ENCODE peak calls at places on chromosomes 5 and 9, in six cellular contexts. K, V, T, Y, G and A are unnamed samples.

GRCh38 chr5:99773290-99773689 is 761.9 kb upstream of the FAM174A start:
- DNase-seq in Y (no peak), K (no peak), T (no peak), V (no peak), G (no peak), A (no peak)

GRCh38 chr9:32350682-32351081 is 33.8 kb upstream of the ACO1 start:
- DNase-seq in V (no peak), Y (peak), T (no peak), K (no peak), G (peak), A (no peak)

GRCh38 chr5:53069626-53070025 is 39.9 kb downstream of the MOCS2 start:
- DNase-seq in G (peak), V (no peak), Y (no peak), K (no peak), T (no peak), A (no peak)

GRCh38 chr9:77011973-77012817 is 7.3 kb upstream of the FOXB2 start:
- DNase-seq in G (peak), T (peak), Y (peak), V (no peak), K (no peak), A (no peak)

GRCh38 chr5:102277059-102277621 is 18.9 kb downstream of the SLCO4C1 start:
- DNase-seq in Y (no peak), T (no peak), V (no peak), K (no peak), G (no peak), A (no peak)

GRCh38 chr9:129898205-129898604 is 62.9 kb downstream of the USP20 start:
- DNase-seq in G (no peak), V (no peak), Y (peak), T (no peak), K (no peak), A (no peak)

GRCh38 chr5:28648108-28648507 is 1609.7 kb upstream of the CDH9 start:
- DNase-seq in G (peak), K (no peak), Y (peak), V (no peak), T (no peak), A (no peak)

GRCh38 chr9:90343360-90343759 is 299.3 kb downstream of the DIRAS2 start:
- DNase-seq in V (no peak), T (no peak), K (no peak), Y (peak), G (peak), A (peak)

GRCh38 chr9:127452481-127453092 is 1.3 kb downstream of the LRSAM1 start:
- DNase-seq in T (no peak), Y (no peak), V (peak), K (no peak), G (peak), A (no peak)

DNA sequence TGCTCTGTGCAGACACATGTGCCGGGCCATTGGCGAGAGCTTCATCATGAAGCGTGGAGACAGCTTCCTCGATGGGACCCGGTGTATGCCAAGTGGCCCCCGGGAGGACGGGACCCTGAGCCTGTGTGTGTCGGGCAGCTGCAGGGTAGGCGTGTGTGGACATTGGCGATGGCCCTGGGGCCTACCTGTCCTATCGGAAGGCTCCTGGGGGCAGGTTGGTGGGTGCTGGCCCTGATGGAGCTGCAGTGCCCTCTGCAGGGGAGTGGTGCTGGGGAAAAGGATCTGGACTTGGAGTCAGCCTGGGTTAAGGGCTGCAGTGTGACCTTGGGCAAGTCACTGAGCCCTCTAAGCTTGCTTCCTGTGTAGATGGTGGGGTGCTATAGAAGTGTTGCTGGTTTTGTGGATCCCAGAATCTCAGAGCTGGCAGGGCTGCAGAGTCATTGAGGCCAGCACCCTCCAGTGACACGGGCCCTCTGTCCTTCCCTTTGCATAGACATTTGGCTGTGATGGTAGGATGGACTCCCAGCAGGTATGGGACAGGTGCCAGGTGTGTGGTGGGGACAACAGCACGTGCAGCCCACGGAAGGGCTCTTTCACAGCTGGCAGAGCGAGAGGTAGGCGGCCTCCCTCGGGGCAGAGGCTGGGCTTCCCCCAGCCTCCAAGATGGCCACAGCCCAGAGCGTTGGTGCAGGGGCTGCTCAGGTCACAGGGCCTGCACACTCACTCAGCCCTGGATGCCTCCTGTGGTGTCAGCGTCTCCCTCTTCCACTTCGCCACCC is 15.8 kb downstream of the ADAMTS13 start:
- DNase-seq in V (no peak), T (peak), G (no peak), Y (peak), K (no peak), A (no peak)
- TF ChIP-seq CTCF in V (no peak), T (peak), G (peak), Y (peak), K (peak), A (peak)

GRCh38 chr9:71210326-71210725 is 88.9 kb upstream of the TRPM3 start:
- DNase-seq in G (no peak), K (no peak), Y (peak), T (no peak), V (no peak), A (no peak)
- TF ChIP-seq CTCF in G (no peak), K (no peak), Y (peak), T (peak), V (no peak), A (no peak)

GRCh38 chr9:119432428-119432827 is 63.2 kb upstream of the BRINP1 start:
- DNase-seq in Y (no peak), V (no peak), G (no peak), T (no peak), K (no peak), A (no peak)

GRCh38 chr9:119436261-119436660 is 67.0 kb upstream of the BRINP1 start:
- DNase-seq in T (no peak), Y (no peak), K (no peak), V (no peak), G (no peak), A (no peak)

GRCh38 chr9:119435066-119435465 is 65.8 kb upstream of the BRINP1 start:
- DNase-seq in T (no peak), V (no peak), G (no peak), K (no peak), Y (no peak), A (no peak)
- TF ChIP-seq CTCF in T (no peak), V (no peak), G (no peak), K (no peak), Y (no peak), A (no peak)

GRCh38 chr5:15687401-15687800 is 187.4 kb downstream of the FBXL7 start:
- DNase-seq in T (no peak), G (no peak), Y (no peak), V (no peak), K (no peak), A (no peak)

GRCh38 chr5:15682566-15682965 is 182.6 kb downstream of the FBXL7 start:
- DNase-seq in K (no peak), T (no peak), V (no peak), G (no peak), Y (no peak), A (no peak)

GRCh38 chr5:15682122-15682521 is 182.1 kb downstream of the FBXL7 start:
- DNase-seq in G (no peak), K (no peak), V (no peak), T (no peak), Y (no peak), A (no peak)

GRCh38 chr5:15683332-15683731 is 183.4 kb downstream of the FBXL7 start:
- DNase-seq in G (peak), Y (peak), V (no peak), T (peak), K (no peak), A (no peak)
- TF ChIP-seq CTCF in G (peak), Y (peak), V (no peak), T (peak), K (peak), A (no peak)